ENCODE peak calls at places on chromosomes 7 and 10, in five cellular contexts. V is HepG2, K is K562, G is GM12878, J is H1. B is an unnamed sample.

GRCh38 chr7:126210707-126211106 is 1042.0 kb downstream of the GRM8 start:
- DNase-seq in V (no peak), G (peak), K (no peak), J (no peak), B (no peak)

GRCh38 chr7:2980406-2981102 is 63.1 kb downstream of the CARD11 start:
- DNase-seq in K (no peak), V (no peak), J (no peak), G (no peak), B (no peak)

GRCh38 chr10:37109000-37109399 is 16.4 kb upstream of the ANKRD30A start:
- DNase-seq in V (no peak), G (no peak), K (no peak), J (no peak), B (peak)

GRCh38 chr10:17647316-17647715 is 3.4 kb downstream of the STAM start:
- DNase-seq in K (no peak), J (no peak), V (no peak), G (no peak), B (no peak)

GRCh38 chr7:45394117-45394708 is 180.0 kb upstream of the ADCY1 start:
- DNase-seq in G (no peak), K (no peak), J (no peak), V (no peak), B (peak)

GRCh38 chr7:155234950-155235789 is 62.5 kb upstream of the INSIG1 start:
- DNase-seq in G (no peak), J (no peak), K (no peak), V (no peak), B (peak)

GRCh38 chr10:48384699-48384982 is 78.2 kb downstream of the MAPK8 start:
- DNase-seq in J (no peak), K (peak), V (no peak), G (no peak), B (no peak)

GRCh38 chr10:59323036-59323459 is 39.3 kb downstream of the FAM13C start:
- DNase-seq in K (no peak), J (no peak), V (peak), G (no peak), B (no peak)

GRCh38 chr7:80114159-80114558 is 20.5 kb upstream of the GNAI1 start:
- DNase-seq in J (no peak), G (no peak), K (no peak), V (no peak), B (no peak)

GRCh38 chr7:75962607-75963382 is 31.6 kb downstream of the TMEM120A start:
- DNase-seq in G (no peak), K (no peak), V (peak), J (no peak), B (no peak)

GRCh38 chr7:120991133-120991532 is 2.6 kb downstream of the CPED1 start:
- DNase-seq in V (no peak), G (no peak), K (no peak), J (no peak), B (no peak)

GRCh38 chr7:29484280-29484679 is 79.4 kb upstream of the PRR15 start:
- DNase-seq in K (no peak), V (no peak), G (no peak), J (no peak), B (no peak)

GRCh38 chr7:29480456-29480855 is 83.2 kb upstream of the PRR15 start:
- DNase-seq in G (no peak), J (no peak), V (no peak), K (no peak), B (no peak)

GRCh38 chr7:29480934-29481625 is 82.6 kb upstream of the PRR15 start:
- DNase-seq in G (no peak), K (no peak), J (no peak), V (no peak), B (no peak)

GRCh38 chr7:29483219-29484104 is 80.2 kb upstream of the PRR15 start:
- DNase-seq in J (no peak), K (no peak), V (peak), G (no peak), B (no peak)

DNA sequence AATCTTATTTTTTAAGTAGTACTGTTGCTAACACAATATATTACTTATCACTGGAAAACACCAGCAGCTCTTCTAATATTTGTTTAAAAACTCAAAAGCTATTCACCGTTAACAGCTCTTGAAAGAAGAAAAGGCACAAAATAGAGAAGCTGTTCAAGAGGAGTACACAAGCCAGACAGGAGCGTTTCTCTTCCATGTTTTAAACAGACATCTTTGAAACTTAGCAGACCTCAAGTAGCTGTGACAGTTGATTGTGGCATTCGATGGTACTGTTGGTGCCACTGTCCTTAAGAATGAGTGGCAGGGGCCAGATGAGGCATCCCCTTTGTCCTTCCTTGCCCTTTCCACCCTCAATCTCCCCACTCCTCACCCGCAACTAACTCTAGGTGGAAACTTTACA is 81.6 kb upstream of the PRR15 start:
- DNase-seq in J (no peak), G (no peak), K (no peak), V (no peak), B (no peak)
- TF ChIP-seq KDM1A in J (no peak), G (no peak), K (no peak), V (no peak), B (no peak)

GRCh38 chr10:93437000-93437945 is 44.9 kb downstream of the MYOF start:
- DNase-seq in J (no peak), G (no peak), K (no peak), V (peak), B (peak)

GRCh38 chr10:93437946-93438795 is 44.0 kb downstream of the MYOF start:
- DNase-seq in G (no peak), V (no peak), J (no peak), K (no peak), B (no peak)

GRCh38 chr10:93440591-93441012 is 41.5 kb downstream of the MYOF start:
- DNase-seq in J (no peak), V (no peak), K (no peak), G (no peak), B (no peak)

GRCh38 chr10:93436577-93436976 is 45.6 kb downstream of the MYOF start:
- DNase-seq in V (no peak), G (no peak), K (no peak), J (no peak), B (no peak)

DNA sequence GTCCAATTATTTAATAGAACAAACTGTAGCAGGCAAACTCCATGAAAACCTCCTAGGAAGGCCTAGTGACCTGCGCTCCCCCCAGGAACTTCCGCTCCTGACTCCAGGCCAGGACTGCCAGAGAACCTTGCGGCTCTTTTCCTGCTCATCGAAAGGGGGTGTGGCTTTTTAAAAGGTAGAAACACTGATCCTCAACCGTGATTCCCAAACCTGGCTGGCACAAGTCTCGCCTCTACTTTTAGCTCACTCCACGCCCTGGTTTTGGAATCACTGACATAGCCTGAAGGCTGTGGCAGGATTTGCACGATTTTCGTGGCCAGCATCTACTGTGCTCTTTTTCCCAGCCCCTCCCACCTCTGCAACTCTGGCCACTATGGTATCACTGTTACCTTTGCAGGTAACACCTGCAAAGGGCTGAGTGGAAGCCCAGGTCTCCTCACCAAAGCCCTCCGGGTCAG is 43.3 kb downstream of the MYOF start:
- DNase-seq in J (no peak), V (no peak), K (peak), G (no peak), B (no peak)
- TF ChIP-seq KDM1A in J (no peak), V (no peak), K (no peak), G (no peak), B (no peak)

GRCh38 chr7:132022188-132022587 is 465.8 kb upstream of the PODXL start:
- DNase-seq in V (no peak), J (no peak), G (no peak), K (no peak), B (no peak)

GRCh38 chr7:132019718-132020117 is 463.3 kb upstream of the PODXL start:
- DNase-seq in J (no peak), K (no peak), G (no peak), V (no peak), B (no peak)

GRCh38 chr7:132028144-132028920 is 471.9 kb upstream of the PODXL start:
- DNase-seq in K (no peak), V (no peak), J (no peak), G (no peak), B (no peak)

GRCh38 chr7:132029369-132030160 is 473.1 kb upstream of the PODXL start:
- DNase-seq in G (no peak), J (no peak), K (no peak), V (no peak), B (no peak)

DNA sequence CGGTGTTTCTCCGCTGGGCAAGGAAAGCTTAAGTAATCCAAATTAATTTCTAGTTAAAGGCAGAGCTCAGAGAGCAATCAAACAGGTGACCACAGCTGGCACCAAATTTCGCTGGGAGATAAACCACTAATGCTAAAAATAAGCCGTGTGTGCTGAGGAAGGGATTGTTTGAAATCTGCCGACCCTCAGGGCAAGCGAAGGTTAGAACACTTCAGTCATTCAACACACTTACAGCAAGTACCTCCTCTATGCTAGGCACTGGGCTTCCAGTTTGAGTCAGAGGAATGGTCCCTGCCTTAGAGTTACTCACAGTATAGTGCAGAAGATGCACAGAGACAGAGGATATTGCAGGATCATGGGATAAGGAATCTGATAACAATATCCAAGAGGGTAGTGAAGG is 467.9 kb upstream of the PODXL start:
- DNase-seq in V (no peak), G (no peak), K (no peak), J (no peak), B (no peak)
- TF ChIP-seq KDM1A in V (no peak), G (no peak), K (no peak), J (no peak), B (no peak)

DNA sequence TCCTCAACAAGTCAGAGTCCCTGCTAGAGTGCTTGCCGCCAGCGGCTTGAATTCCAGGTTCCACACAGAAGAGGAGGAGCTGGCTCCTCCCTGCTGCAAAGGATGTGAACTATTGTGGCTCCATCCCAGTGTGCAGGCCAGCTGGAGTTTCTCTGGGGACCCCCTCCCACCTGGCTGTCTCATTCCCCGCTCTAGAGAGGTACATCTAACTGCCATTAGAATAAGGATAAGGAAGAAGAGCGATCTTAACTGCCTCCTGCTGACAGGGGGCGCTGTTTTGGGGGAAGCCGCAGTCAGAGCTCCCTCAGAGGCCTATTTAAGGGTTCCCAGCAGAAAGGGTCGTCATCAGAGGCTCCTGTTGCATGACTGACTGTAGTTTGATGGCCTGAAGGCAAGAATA is 40.8 kb upstream of the HECW1 start:
- DNase-seq in J (peak), G (no peak), K (peak), V (no peak), B (no peak)
- TF ChIP-seq KDM1A in J (peak), G (no peak), K (no peak), V (no peak), B (no peak)

DNA sequence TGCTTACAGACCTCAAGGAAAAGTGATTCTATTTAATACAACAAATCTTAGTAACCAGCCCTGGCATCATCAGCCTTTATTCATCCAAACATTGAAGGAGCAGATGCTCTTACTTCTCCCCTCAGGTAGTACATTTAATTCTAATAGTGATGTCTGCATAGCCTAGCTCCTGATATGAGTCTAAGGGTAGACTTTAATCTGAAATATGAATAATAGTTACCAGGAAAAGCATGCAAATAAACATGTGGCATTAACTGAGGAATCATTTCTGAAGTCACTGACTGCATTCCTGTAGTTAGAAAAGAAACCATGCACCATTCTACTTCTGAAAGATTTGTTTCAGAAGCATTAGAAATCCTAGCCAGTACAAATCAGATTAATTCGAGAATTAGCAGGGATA is 25.7 kb upstream of the LMBR1 start:
- DNase-seq in V (no peak), K (no peak), G (no peak), J (no peak), B (no peak)
- TF ChIP-seq KDM1A in V (no peak), K (no peak), G (no peak), J (no peak), B (no peak)

GRCh38 chr10:104321226-104321625 is 17.0 kb downstream of the ITPRIP start:
- DNase-seq in K (no peak), G (no peak), J (no peak), V (no peak), B (no peak)

GRCh38 chr10:104323721-104324686 is 14.3 kb downstream of the ITPRIP start:
- DNase-seq in K (no peak), G (no peak), V (no peak), J (no peak), B (no peak)

GRCh38 chr10:104323085-104323484 is 15.2 kb downstream of the ITPRIP start:
- DNase-seq in J (no peak), V (no peak), G (no peak), K (no peak), B (no peak)

GRCh38 chr10:104321716-104322415 is 16.4 kb downstream of the ITPRIP start:
- DNase-seq in J (no peak), G (no peak), K (no peak), V (no peak), B (no peak)

DNA sequence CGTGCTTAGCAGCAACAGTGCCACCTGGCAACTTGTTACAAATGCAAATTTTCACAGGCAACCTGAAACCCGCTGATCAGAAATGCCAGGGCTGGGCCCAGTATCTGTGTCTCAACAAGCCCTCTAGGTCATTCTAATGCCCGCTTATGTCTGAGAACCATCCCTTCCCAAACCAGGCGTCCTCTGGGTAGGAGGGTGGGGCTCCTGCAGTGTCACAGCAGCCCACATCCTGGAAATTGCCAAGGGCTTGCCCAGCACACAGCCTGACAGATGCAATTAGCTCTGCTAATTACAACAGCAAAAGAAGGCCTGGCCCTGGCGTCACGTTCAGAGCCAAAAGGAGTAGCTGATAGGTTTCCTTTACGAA is 15.9 kb downstream of the ITPRIP start:
- DNase-seq in K (no peak), G (no peak), V (no peak), J (no peak), B (no peak)
- TF ChIP-seq KDM1A in K (no peak), G (no peak), V (no peak), J (no peak), B (no peak)

GRCh38 chr10:24900888-24901685 is 51.3 kb downstream of the PRTFDC1 start:
- DNase-seq in G (peak), V (no peak), K (no peak), J (no peak), B (no peak)
- TF ChIP-seq KDM1A in G (no peak), V (no peak), K (no peak), J (no peak), B (no peak)

GRCh38 chr7:93171606-93172226 is 23.5 kb upstream of the SAMD9L start:
- DNase-seq in J (no peak), K (no peak), G (no peak), V (no peak), B (no peak)
- TF ChIP-seq KDM1A in J (no peak), K (no peak), G (no peak), V (no peak), B (no peak)